ENCODE peak calls at places on chromosomes 6 and 20, in six cellular contexts. C is mesendoderm, I is SK-N-SH, E is Panc1, D is A673, F is NT2/D1. U is an unnamed sample.

GRCh38 chr6:149046822-149047246 is 270.7 kb upstream of the TAB2 start:
- DNase-seq in C (peak; percentile 20), I (no peak), E (no peak), D (no peak), F (no peak), U (no peak)

GRCh38 chr6:54493138-54493537 is 184.9 kb downstream of the TINAG start:
- DNase-seq in C (peak; percentile 82), I (no peak), E (no peak), D (no peak), F (no peak), U (no peak)

GRCh38 chr6:56595490-56596122 is 47.1 kb downstream of the DST start:
- DNase-seq in C (peak; percentile 48), I (peak; percentile 10), E (no peak), D (peak; percentile 80), F (peak; percentile 9), U (peak; percentile 76)

GRCh38 chr6:79167931-79168694 is 66.4 kb downstream of the HMGN3 start:
- DNase-seq in C (no peak), I (no peak), E (peak; percentile 1), D (peak; percentile 14), F (no peak), U (no peak)

GRCh38 chr20:63520939-63521601 is 505 bp downstream of the PPDPF start:
- DNase-seq in C (peak; percentile 73), I (peak; percentile 91), E (no peak), D (peak; percentile 77), F (no peak), U (peak; percentile 83)

GRCh38 chr6:157137501-157137900 is 185.8 kb downstream of the TMEM242 start:
- DNase-seq in C (no peak), I (no peak), E (no peak), D (no peak), F (no peak), U (no peak)

GRCh38 chr6:10278786-10279185 is 136.1 kb downstream of the TFAP2A start:
- DNase-seq in C (no peak), I (no peak), E (no peak), D (peak; percentile 31), F (no peak), U (no peak)

GRCh38 chr6:32908897-32909296 is 31.9 kb downstream of the HLA-DMB start:
- DNase-seq in C (no peak), I (no peak), E (no peak), D (no peak), F (no peak), U (no peak)

GRCh38 chr20:7855545-7855944 is 84.7 kb downstream of the HAO1 start:
- DNase-seq in C (no peak), I (no peak), E (no peak), D (no peak), F (no peak), U (no peak)

GRCh38 chr6:149566372-149567193 is at the start of gene GINM1:
- DNase-seq in C (peak; percentile 73), I (peak; percentile 52), E (no peak), D (peak; percentile 60), F (no peak), U (peak; percentile 87)

GRCh38 chr6:134117409-134117808 is 65.0 kb upstream of the SLC2A12 start:
- DNase-seq in C (no peak), I (peak; percentile 19), E (no peak), D (no peak), F (no peak), U (no peak)

GRCh38 chr20:62156592-62157386 is 13.2 kb downstream of the SS18L1 start:
- DNase-seq in C (peak; percentile 86), I (peak; percentile 96), E (no peak), D (peak; percentile 77), F (peak; percentile 57), U (peak; percentile 94)

GRCh38 chr20:25397827-25398226 is 7.2 kb upstream of the ABHD12 start:
- DNase-seq in C (no peak), I (no peak), E (no peak), D (no peak), F (no peak), U (no peak)

GRCh38 chr6:113893866-113894265 is 36.7 kb downstream of the MARCKS start:
- DNase-seq in C (no peak), I (no peak), E (no peak), D (no peak), F (no peak), U (no peak)

GRCh38 chr20:10537850-10538480 is 102.9 kb downstream of the SLX4IP start:
- DNase-seq in C (no peak), I (no peak), E (no peak), D (no peak), F (no peak), U (no peak)

GRCh38 chr6:13767121-13767794 is 47.1 kb downstream of the MCUR1 start:
- DNase-seq in C (peak; percentile 35), I (peak; percentile 36), E (no peak), D (peak; percentile 30), F (no peak), U (peak; percentile 58)

GRCh38 chr20:14829897-14830296 is 492.5 kb upstream of the FLRT3 start:
- DNase-seq in C (no peak), I (no peak), E (no peak), D (no peak), F (no peak), U (no peak)

GRCh38 chr6:145189836-145190235 is 545.5 kb downstream of the EPM2A start:
- DNase-seq in C (no peak), I (no peak), E (no peak), D (no peak), F (no peak), U (no peak)

DNA sequence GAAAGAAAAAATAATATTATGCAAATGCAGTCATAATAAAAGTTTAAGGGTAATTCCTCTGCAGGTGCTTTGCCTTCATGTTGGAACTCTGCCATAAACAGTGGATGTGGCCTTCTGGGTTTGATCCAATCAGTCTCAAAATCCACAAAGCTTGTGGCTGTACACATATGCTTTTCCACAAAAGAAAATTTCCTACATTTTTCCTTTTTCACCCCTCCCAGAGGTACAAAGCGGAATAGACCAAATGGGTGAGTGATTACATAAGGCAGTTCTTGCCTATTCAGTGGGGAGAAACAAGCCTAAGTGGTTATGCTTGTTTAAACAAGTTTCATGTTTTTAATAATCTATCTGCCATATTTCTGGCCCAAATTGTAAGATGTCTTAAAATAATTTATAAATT is 16.7 kb downstream of the CALHM5 start:
- DNase-seq in C (no peak), I (no peak), E (no peak), D (no peak), F (no peak), U (no peak)
- H3K36me3 ChIP-seq in C (no peaks in the 10 kb centered on the region), I (no peaks in the 10 kb centered on the region), E (no peaks in the 10 kb centered on the region), D (no peaks in the 10 kb centered on the region), F (no peaks in the 10 kb centered on the region), U (no peaks in the 10 kb centered on the region)

GRCh38 chr6:81940451-81940850 is 188.0 kb upstream of the TENT5A start:
- DNase-seq in C (no peak), I (no peak), E (no peak), D (no peak), F (no peak), U (no peak)

GRCh38 chr6:81937296-81937937 is 184.9 kb upstream of the TENT5A start:
- DNase-seq in C (no peak), I (no peak), E (no peak), D (no peak), F (no peak), U (no peak)

GRCh38 chr6:81939774-81940165 is 187.3 kb upstream of the TENT5A start:
- DNase-seq in C (peak; percentile 22), I (no peak), E (no peak), D (no peak), F (no peak), U (no peak)

GRCh38 chr6:81938014-81938761 is 185.7 kb upstream of the TENT5A start:
- DNase-seq in C (peak; percentile 88), I (no peak), E (peak; percentile 10), D (peak; percentile 83), F (no peak), U (no peak)

DNA sequence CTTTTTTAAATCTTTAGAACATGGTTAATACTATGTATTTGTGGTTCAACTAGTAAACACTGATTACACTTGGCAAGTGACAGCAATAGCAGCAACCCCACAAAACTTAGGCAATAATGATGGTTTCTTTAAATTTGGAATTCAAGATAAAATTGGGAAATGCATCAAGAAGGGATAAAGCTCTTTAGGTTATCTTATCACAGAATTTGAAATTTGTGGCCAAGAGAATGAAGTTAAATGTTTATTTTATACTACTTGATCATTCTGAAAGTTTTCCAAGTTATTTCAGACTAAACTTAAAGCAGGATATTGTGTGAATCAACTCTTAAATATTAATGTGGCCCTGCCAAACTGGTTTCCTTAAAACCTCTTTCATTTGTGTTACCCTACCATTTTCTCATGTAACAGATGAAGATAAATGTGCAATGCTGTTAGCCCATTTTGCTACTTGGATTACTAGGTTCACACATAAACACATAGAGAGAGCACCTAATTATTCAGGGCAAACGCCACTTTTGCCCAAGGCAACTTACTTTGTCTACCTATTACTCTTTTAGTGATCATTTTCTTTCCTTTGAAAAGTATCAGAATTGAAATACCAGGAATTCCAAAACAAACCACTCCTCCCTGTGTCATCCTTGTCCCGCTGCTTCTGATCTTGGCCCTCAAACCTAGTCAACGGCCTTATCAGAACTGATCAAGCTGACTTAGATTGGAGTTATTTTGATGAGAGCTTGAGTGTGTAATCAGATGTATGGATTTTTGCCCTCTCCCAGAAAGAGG is 186.7 kb upstream of the TENT5A start:
- DNase-seq in C (peak; percentile 75), I (no peak), E (no peak), D (no peak), F (no peak), U (no peak)
- H3K4me1 ChIP-seq in C (peaks cover 4% of the 10 kb centered on the region), I (peaks cover 40% of the 10 kb centered on the region), E (no peaks in the 10 kb centered on the region), D (peaks cover 38% of the 10 kb centered on the region), F (no peaks in the 10 kb centered on the region), U (no peaks in the 10 kb centered on the region)

DNA sequence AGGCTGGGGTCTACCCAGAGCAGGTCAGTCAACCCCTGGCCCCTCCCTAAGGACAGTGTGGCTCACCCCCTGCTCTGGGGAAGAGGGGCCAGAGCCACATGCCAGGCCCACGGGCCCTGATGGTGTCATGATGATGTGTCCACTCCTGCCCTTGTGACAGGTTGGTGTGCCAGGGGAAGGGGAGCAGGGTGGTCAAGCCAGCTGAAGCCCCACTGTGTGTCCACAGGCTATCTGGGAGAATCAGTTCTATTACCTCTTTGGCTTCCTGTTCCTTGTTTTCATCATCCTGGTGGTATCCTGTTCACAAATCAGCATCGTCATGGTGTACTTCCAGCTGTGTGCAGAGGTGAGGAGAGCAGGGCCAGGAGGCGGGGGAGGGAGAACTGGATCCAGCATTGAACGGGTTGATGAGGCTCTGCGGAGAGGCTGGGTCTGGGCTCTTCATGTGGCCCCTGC is 47.7 kb downstream of the PLAGL2 start:
- DNase-seq in C (no peak), I (no peak), E (no peak), D (no peak), F (no peak), U (no peak)
- H3K36me3 ChIP-seq in C (peaks cover 9% of the 10 kb centered on the region), I (peaks cover 54% of the 10 kb centered on the region), E (peaks cover 41% of the 10 kb centered on the region), D (peaks cover 54% of the 10 kb centered on the region), F (peaks cover 59% of the 10 kb centered on the region), U (peaks cover 61% of the 10 kb centered on the region)

GRCh38 chr6:29617782-29618557 is 15.0 kb downstream of the GABBR1 start:
- DNase-seq in C (peak; percentile 68), I (peak; percentile 34), E (no peak), D (no peak), F (no peak), U (peak; percentile 81)
- H3K4me1 ChIP-seq in C (peaks cover 13% of the 10 kb centered on the region), I (no peaks in the 10 kb centered on the region), E (no peaks in the 10 kb centered on the region), D (no peaks in the 10 kb centered on the region), F (peaks cover under 1% of the 10 kb centered on the region), U (no peaks in the 10 kb centered on the region)

GRCh38 chr20:37364927-37365272 is 19.0 kb downstream of the SRC start:
- DNase-seq in C (peak; percentile 47), I (no peak), E (no peak), D (no peak), F (no peak), U (peak; percentile 36)
- H3K36me3 ChIP-seq in C (peaks cover 8% of the 10 kb centered on the region), I (peaks cover 7% of the 10 kb centered on the region), E (no peaks in the 10 kb centered on the region), D (peaks cover 9% of the 10 kb centered on the region), F (peaks cover 44% of the 10 kb centered on the region), U (peaks cover 59% of the 10 kb centered on the region)